ENCODE peak calls at places on chromosomes 2 and 18, in nine cellular contexts. T is PC-3, S is esophagus squamous epithelium, V is foreskin fibroblast, C is prostate gland, G is cardiac fibroblast, K is IMR-90, D is HFF-Myc, L is astrocyte of the spinal cord. F is an unnamed sample.

GRCh38 chr18:79516441-79516931 is 120.8 kb downstream of the NFATC1 start:
- DNase-seq in V (no peak), C (no peak), G (no peak), S (no peak), T (no peak), D (no peak), L (no peak), K (no peak), F (no peak)

GRCh38 chr2:190119257-190119656 is 56.7 kb upstream of the MSTN start:
- DNase-seq in T (no peak), S (no peak), V (no peak), D (no peak), L (no peak), C (no peak), K (no peak), G (no peak), F (no peak)

GRCh38 chr2:30226144-30227032 is 4.9 kb upstream of the LBH start:
- DNase-seq in D (no peak), G (peak), L (peak), T (no peak), S (no peak), C (no peak), K (peak), V (no peak), F (no peak)

GRCh38 chr2:177429688-177430325 is 37.2 kb downstream of the AGPS start:
- DNase-seq in G (peak), C (no peak), S (no peak), L (peak), D (peak), T (no peak), K (peak), V (peak), F (peak)

GRCh38 chr2:76491503-76491902 is 780.8 kb upstream of the GCFC2 start:
- DNase-seq in V (no peak), T (no peak), C (no peak), D (no peak), L (no peak), K (no peak), G (no peak), S (no peak), F (no peak)

GRCh38 chr2:50712569-50712968 is 319.4 kb downstream of the NRXN1 start:
- DNase-seq in C (no peak), V (no peak), G (no peak), S (no peak), T (no peak), K (no peak), D (no peak), L (no peak), F (no peak)

GRCh38 chr2:175026385-175026784 is 21.2 kb upstream of the CHN1 start:
- DNase-seq in C (no peak), T (no peak), K (no peak), V (no peak), S (no peak), G (no peak), D (no peak), L (no peak), F (no peak)

GRCh38 chr2:128160616-128161275 is 69.7 kb downstream of the UGGT1 start:
- DNase-seq in L (no peak), D (no peak), G (no peak), C (no peak), K (no peak), T (no peak), V (no peak), S (no peak), F (no peak)

GRCh38 chr2:68302281-68302680 is 17.5 kb downstream of the CNRIP1 start:
- DNase-seq in D (no peak), G (peak), T (peak), S (no peak), C (no peak), V (peak), K (peak), L (no peak), F (no peak)

GRCh38 chr2:67476808-67477790 is 80.0 kb downstream of the ETAA1 start:
- DNase-seq in K (peak), V (peak), L (peak), T (peak), G (peak), S (no peak), C (peak), D (peak), F (peak)

GRCh38 chr2:226995625-226996041 is 159.8 kb downstream of the RHBDD1 start:
- DNase-seq in D (no peak), G (peak), V (peak), K (peak), L (peak), C (peak), T (peak), S (no peak), F (peak)

GRCh38 chr2:48713647-48714046 is 41.9 kb downstream of the LHCGR start:
- DNase-seq in C (no peak), L (no peak), T (no peak), K (peak), V (no peak), D (no peak), S (no peak), G (no peak), F (no peak)

GRCh38 chr2:63790913-63791312 is 50.8 kb upstream of the UGP2 start:
- DNase-seq in T (peak), L (peak), D (peak), C (no peak), K (peak), V (peak), G (peak), S (no peak), F (peak)

GRCh38 chr18:58484989-58485962 is 143.6 kb downstream of the ALPK2 start:
- DNase-seq in G (no peak), S (no peak), T (no peak), V (no peak), C (peak), D (no peak), K (no peak), L (peak), F (no peak)

GRCh38 chr18:7338846-7339245 is 108.0 kb downstream of the LRRC30 start:
- DNase-seq in D (no peak), C (no peak), K (no peak), T (peak), V (no peak), G (peak), S (no peak), L (no peak), F (no peak)

GRCh38 chr2:189409136-189409535 is 32.1 kb upstream of the WDR75 start:
- DNase-seq in G (peak), S (no peak), D (no peak), C (no peak), V (peak), K (peak), L (no peak), T (no peak), F (no peak)

GRCh38 chr2:216003876-216004275 is 9.5 kb downstream of the MREG start:
- DNase-seq in C (no peak), T (no peak), S (no peak), V (no peak), K (no peak), D (no peak), G (no peak), L (no peak), F (no peak)

GRCh38 chr2:80205498-80205897 is 99.1 kb downstream of the LRRTM1 start:
- DNase-seq in G (no peak), K (no peak), L (no peak), C (no peak), V (no peak), S (no peak), D (no peak), T (no peak), F (no peak)

GRCh38 chr2:168948621-168949212 is 47.6 kb downstream of the G6PC2 start:
- DNase-seq in G (peak), D (no peak), S (no peak), T (peak), L (no peak), C (no peak), V (peak), K (peak), F (no peak)

GRCh38 chr2:240387669-240388358 is 47.6 kb upstream of the GPC1 start:
- DNase-seq in D (peak), G (peak), K (peak), S (no peak), T (peak), C (no peak), V (peak), L (peak), F (peak)

GRCh38 chr2:159982270-159982669 is 80.1 kb downstream of the PLA2R1 start:
- DNase-seq in K (peak), V (peak), D (peak), T (peak), S (no peak), L (peak), C (peak), G (peak), F (peak)

GRCh38 chr2:72924353-72925240 is 7.3 kb downstream of the EMX1 start:
- DNase-seq in G (no peak), C (no peak), T (no peak), D (no peak), K (no peak), V (no peak), L (no peak), S (no peak), F (no peak)

GRCh38 chr2:240946654-240947053 is 40.5 kb downstream of the CROCC2 start:
- DNase-seq in G (no peak), K (no peak), V (peak), C (no peak), T (peak), L (no peak), S (no peak), D (no peak), F (no peak)

GRCh38 chr18:4450065-4450676 is 4.9 kb downstream of the DLGAP1 start:
- DNase-seq in T (no peak), L (no peak), S (no peak), G (no peak), C (no peak), K (no peak), D (no peak), V (no peak), F (no peak)

GRCh38 chr2:223586261-223586660 is 15.9 kb downstream of the SCG2 start:
- DNase-seq in L (peak), V (peak), C (no peak), S (no peak), G (peak), D (no peak), K (peak), T (no peak), F (peak)

GRCh38 chr18:58788971-58789797 is 75.5 kb upstream of the ZNF532 start:
- DNase-seq in D (peak), L (peak), V (peak), C (peak), G (peak), S (no peak), K (peak), T (peak), F (peak)

GRCh38 chr2:106983305-106983704 is 97.3 kb upstream of the ST6GAL2 start:
- DNase-seq in C (no peak), K (no peak), L (no peak), V (peak), D (no peak), S (no peak), G (peak), T (no peak), F (no peak)

GRCh38 chr2:216373896-216374295 is 1.6 kb upstream of the MARCHF4 start:
- DNase-seq in L (no peak), V (no peak), T (no peak), K (peak), C (no peak), D (no peak), S (no peak), G (no peak), F (no peak)

GRCh38 chr18:35172009-35172408 is 68.8 kb upstream of the ZNF397 start:
- DNase-seq in L (no peak), S (no peak), V (no peak), T (no peak), D (no peak), K (no peak), G (no peak), C (no peak), F (no peak)

GRCh38 chr2:234550511-234551107 is 53.7 kb upstream of the ARL4C start:
- DNase-seq in S (no peak), D (peak), K (peak), V (peak), G (peak), T (peak), L (peak), C (peak), F (peak)

GRCh38 chr2:231222318-231223000 is 24.0 kb downstream of the ARMC9 start:
- DNase-seq in K (peak), T (no peak), V (peak), C (no peak), S (no peak), G (peak), D (no peak), L (peak), F (no peak)

GRCh38 chr18:48826806-48827205 is 124.0 kb downstream of the SMAD7 start:
- DNase-seq in D (no peak), S (no peak), T (no peak), K (no peak), L (no peak), V (no peak), G (no peak), C (no peak), F (no peak)

GRCh38 chr2:15223887-15224286 is 337.2 kb downstream of the NBAS start:
- DNase-seq in K (peak), V (peak), T (peak), S (no peak), L (peak), D (peak), C (no peak), G (peak), F (peak)

GRCh38 chr2:72745679-72746368 is 80.0 kb downstream of the EXOC6B start:
- DNase-seq in G (peak), K (peak), C (peak), S (no peak), T (peak), D (peak), V (peak), L (peak), F (peak)

GRCh38 chr2:102773149-102773706 is 11.4 kb downstream of the TMEM182 start:
- DNase-seq in S (no peak), C (no peak), L (no peak), D (no peak), K (no peak), V (no peak), G (no peak), T (no peak), F (no peak)

GRCh38 chr2:235931676-235932075 is 236.5 kb downstream of the GBX2 start:
- DNase-seq in S (no peak), V (no peak), D (no peak), K (no peak), L (no peak), C (no peak), T (no peak), G (no peak), F (no peak)

GRCh38 chr2:235928751-235929370 is 239.3 kb downstream of the GBX2 start:
- DNase-seq in D (no peak), K (no peak), G (no peak), S (no peak), V (no peak), C (no peak), T (no peak), L (no peak), F (no peak)

GRCh38 chr2:235934059-235934896 is 233.9 kb downstream of the GBX2 start:
- DNase-seq in G (no peak), C (no peak), K (peak), L (no peak), S (no peak), D (no peak), V (no peak), T (no peak), F (no peak)

GRCh38 chr2:235935071-235935470 is 233.1 kb downstream of the GBX2 start:
- DNase-seq in T (no peak), D (no peak), K (no peak), S (no peak), V (no peak), C (no peak), L (no peak), G (no peak), F (no peak)

DNA sequence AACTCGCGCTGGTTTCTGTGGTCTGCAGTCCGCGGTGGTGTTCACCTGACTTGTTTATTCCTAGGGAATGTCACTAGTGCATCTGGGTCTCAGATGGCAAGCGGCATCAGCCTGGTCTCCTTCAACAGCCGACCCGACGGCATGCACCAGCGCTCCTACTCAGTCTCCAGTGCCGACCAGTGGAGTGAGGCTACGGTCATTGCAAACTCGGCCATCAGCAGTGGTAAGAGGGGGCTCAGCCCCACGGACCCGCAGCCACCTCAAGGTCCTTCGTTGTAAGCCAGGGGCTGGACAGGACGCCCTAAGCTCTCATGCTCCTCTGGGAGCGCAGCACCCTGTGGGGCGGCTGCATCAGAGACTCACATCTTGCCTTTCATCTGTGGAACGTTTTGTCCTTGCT is 237.5 kb downstream of the GBX2 start:
- DNase-seq in K (no peak), V (no peak), S (no peak), L (no peak), T (no peak), C (no peak), D (no peak), G (no peak), F (no peak)
- H3K4me3 ChIP-seq in K (no peak), V (no peak), S (no peak), L (no peak), T (no peak), C (no peak), D (no peak), G (no peak), F (no peak)

GRCh38 chr2:191545361-191545760 is 132.6 kb upstream of the NABP1 start:
- DNase-seq in G (no peak), T (no peak), D (no peak), S (no peak), L (no peak), V (no peak), K (no peak), C (no peak), F (no peak)

GRCh38 chr2:191540681-191541080 is 137.3 kb upstream of the NABP1 start:
- DNase-seq in V (no peak), S (no peak), G (no peak), L (no peak), D (no peak), T (no peak), K (no peak), C (no peak), F (no peak)

GRCh38 chr2:191539068-191539467 is 138.9 kb upstream of the NABP1 start:
- DNase-seq in K (peak), D (no peak), L (peak), V (peak), T (peak), G (peak), S (no peak), C (no peak), F (peak)

DNA sequence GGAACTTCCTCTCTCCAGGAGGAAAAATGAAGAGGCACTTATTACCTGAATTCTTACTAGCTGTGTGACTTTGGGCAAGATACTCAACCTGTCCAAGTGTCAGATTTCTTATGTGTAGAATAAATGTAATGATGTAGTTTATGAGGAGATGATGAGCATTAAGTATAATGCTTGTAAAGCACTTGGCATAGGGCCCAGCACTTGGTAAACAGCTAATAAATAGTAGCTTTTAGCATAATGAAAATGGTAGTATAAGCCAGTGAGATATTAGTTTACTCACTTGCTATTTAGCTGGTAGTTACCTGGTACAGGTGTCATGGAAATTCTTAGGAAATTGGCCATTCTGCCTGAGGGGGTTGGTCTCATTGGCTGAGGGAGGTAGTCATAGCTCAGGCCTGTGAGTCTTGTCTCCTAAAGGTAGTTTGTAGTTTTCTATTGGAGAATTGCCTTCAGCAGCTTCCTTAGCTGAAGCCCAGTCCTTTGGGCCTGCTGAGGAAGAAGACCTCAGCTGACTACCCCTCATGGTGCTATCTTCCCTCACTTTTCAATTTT is 133.3 kb upstream of the NABP1 start:
- DNase-seq in L (no peak), C (no peak), D (no peak), G (no peak), V (no peak), S (no peak), K (no peak), T (peak), F (no peak)
- TF ChIP-seq CTCF in L (no peak), C (no peak), D (no peak), G (no peak), V (no peak), S (no peak), K (no peak), T (no peak), F (no peak)

DNA sequence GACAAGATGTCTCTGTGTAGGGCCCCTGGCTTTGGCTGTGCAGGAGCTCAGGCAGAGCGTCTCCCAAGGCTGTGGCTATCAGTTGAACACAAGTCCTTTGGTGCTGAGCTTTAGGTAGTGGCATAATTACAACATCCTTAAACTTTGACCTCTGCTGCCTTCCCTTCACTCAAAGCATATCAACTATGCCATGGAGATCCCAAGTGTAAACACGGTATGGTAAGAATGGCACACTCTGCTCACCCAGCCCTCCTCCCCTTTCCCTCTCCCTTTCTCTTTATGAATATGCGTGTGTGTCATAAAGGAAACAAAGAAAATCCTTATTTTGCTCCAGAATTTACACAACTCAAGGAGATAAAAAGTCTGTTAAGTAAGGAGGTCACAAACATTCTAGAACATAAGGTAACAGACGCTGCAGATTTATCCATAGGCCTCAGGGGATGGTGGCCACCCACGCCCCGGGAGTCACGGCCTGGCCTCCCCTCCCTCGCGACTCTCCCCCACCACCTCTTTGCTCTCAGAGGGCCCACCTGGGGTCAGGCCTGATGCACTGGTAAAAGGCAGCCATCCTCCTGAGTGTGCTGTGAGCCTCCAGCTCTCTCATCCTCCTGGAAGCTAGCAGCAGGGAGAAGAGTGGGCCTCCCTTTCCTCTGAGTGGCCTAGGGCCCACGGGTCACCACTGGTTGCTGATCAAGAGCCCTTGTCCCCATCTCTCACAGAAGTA is 67.3 kb downstream of the CRACDL start:
- DNase-seq in K (no peak), V (peak), G (peak), L (no peak), S (no peak), C (no peak), D (no peak), T (peak), F (no peak)
- H3K4me3 ChIP-seq in K (no peak), V (no peak), G (no peak), L (no peak), S (peak), C (no peak), D (no peak), T (no peak), F (no peak)

GRCh38 chr18:9719421-9719981 is 11.4 kb downstream of the RAB31 start:
- DNase-seq in T (peak), S (no peak), G (peak), K (peak), L (peak), C (peak), D (no peak), V (peak), F (peak)

GRCh38 chr18:9721893-9722515 is 13.9 kb downstream of the RAB31 start:
- DNase-seq in G (no peak), T (no peak), C (no peak), V (no peak), S (no peak), K (no peak), L (no peak), D (no peak), F (no peak)

GRCh38 chr18:9720327-9720726 is 12.2 kb downstream of the RAB31 start:
- DNase-seq in S (no peak), K (no peak), G (no peak), T (no peak), C (no peak), D (no peak), V (no peak), L (no peak), F (no peak)

GRCh38 chr18:9724797-9725196 is 16.7 kb downstream of the RAB31 start:
- DNase-seq in T (no peak), L (no peak), D (no peak), G (no peak), S (no peak), V (no peak), C (no peak), K (no peak), F (no peak)

DNA sequence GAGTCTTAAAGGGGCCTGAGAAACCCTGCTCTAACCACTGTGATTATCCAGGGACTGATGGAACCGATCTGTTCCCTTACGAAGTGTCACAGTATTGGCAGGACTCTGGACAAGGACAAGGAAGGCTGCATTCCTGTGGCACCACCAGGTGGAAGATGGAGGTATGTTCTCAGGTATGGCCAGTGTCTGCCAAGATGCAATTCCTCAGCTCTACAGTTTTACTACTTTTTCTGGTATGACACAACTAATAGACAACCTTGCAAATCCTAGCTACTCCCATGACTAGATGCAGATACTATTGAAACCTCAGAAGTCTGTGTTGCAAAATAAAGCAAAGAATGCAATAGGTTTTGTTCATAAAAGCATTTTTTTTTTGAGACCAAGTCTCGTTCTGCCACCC is 14.6 kb downstream of the RAB31 start:
- DNase-seq in K (no peak), D (no peak), L (no peak), V (no peak), S (no peak), G (no peak), T (peak), C (peak), F (no peak)
- TF ChIP-seq CTCF in K (no peak), D (peak), L (no peak), V (no peak), S (peak), G (no peak), T (peak), C (peak), F (no peak)

F was measured in astrocyte of the cerebellum.